ENCODE peak calls at places on chromosomes 13 and 19, in seven cellular contexts. One of them, this sample, is unnamed.

GRCh38 chr19:42433503-42434260 is 6.5 kb upstream of the LIPE start:
- DNase-seq in GM13977: peak; percentile 53
- DNase-seq in AG04450: no peak
- DNase-seq in adrenal gland: peak; percentile 92
- DNase-seq in psoas muscle: peak; percentile 91
- DNase-seq in body of pancreas: peak; percentile 90
- DNase-seq in heart left ventricle: peak; percentile 87
- DNase-seq in this sample: peak; percentile 65

GRCh38 chr19:5131031-5131865 is 162.3 kb downstream of the KDM4B start:
- DNase-seq in GM13977: peak; percentile 89
- DNase-seq in adrenal gland: no peak
- DNase-seq in body of pancreas: no peak
- DNase-seq in psoas muscle: no peak
- DNase-seq in heart left ventricle: no peak
- DNase-seq in AG04450: no peak
- DNase-seq in this sample: peak; percentile 90

GRCh38 chr13:113401452-113402415 is 37.8 kb upstream of the GRTP1 start:
- DNase-seq in psoas muscle: peak; percentile 76
- DNase-seq in adrenal gland: no peak
- DNase-seq in AG04450: no peak
- DNase-seq in heart left ventricle: peak; percentile 57
- DNase-seq in body of pancreas: no peak
- DNase-seq in GM13977: no peak
- DNase-seq in this sample: no peak

GRCh38 chr19:860481-861098 is 1.1 kb downstream of the CFD start:
- DNase-seq in body of pancreas: peak; percentile 66
- DNase-seq in psoas muscle: peak; percentile 87
- DNase-seq in GM13977: peak; percentile 85
- DNase-seq in AG04450: peak; percentile 50
- DNase-seq in heart left ventricle: peak; percentile 82
- DNase-seq in adrenal gland: no peak
- DNase-seq in this sample: peak; percentile 87

GRCh38 chr13:84645196-84646071 is 763.2 kb upstream of the SLITRK1 start:
- DNase-seq in body of pancreas: no peak
- DNase-seq in AG04450: peak; percentile 26
- DNase-seq in adrenal gland: no peak
- DNase-seq in GM13977: no peak
- DNase-seq in heart left ventricle: no peak
- DNase-seq in psoas muscle: no peak
- DNase-seq in this sample: no peak

GRCh38 chr13:45834411-45834994 is 17.1 kb downstream of the SIAH3 start:
- DNase-seq in GM13977: no peak
- DNase-seq in body of pancreas: no peak
- DNase-seq in heart left ventricle: no peak
- DNase-seq in psoas muscle: no peak
- DNase-seq in AG04450: no peak
- DNase-seq in adrenal gland: no peak
- DNase-seq in this sample: no peak

GRCh38 chr13:75363371-75363770 is 118.6 kb downstream of the TBC1D4 start:
- DNase-seq in psoas muscle: no peak
- DNase-seq in AG04450: no peak
- DNase-seq in GM13977: no peak
- DNase-seq in body of pancreas: no peak
- DNase-seq in adrenal gland: no peak
- DNase-seq in heart left ventricle: no peak
- DNase-seq in this sample: no peak

GRCh38 chr19:39126593-39127187 is 1.1 kb downstream of the PAK4 start:
- DNase-seq in body of pancreas: peak; percentile 91
- DNase-seq in GM13977: no peak
- DNase-seq in heart left ventricle: no peak
- DNase-seq in psoas muscle: no peak
- DNase-seq in adrenal gland: no peak
- DNase-seq in AG04450: no peak
- DNase-seq in this sample: no peak

GRCh38 chr13:46552302-46552680 is 679 bp upstream of the LRCH1 start:
- DNase-seq in GM13977: no peak
- DNase-seq in psoas muscle: no peak
- DNase-seq in AG04450: no peak
- DNase-seq in adrenal gland: peak; percentile 19
- DNase-seq in heart left ventricle: no peak
- DNase-seq in body of pancreas: no peak
- DNase-seq in this sample: no peak

GRCh38 chr13:48159436-48160225 is 64.7 kb upstream of the MED4 start:
- DNase-seq in GM13977: no peak
- DNase-seq in AG04450: no peak
- DNase-seq in body of pancreas: no peak
- DNase-seq in psoas muscle: no peak
- DNase-seq in heart left ventricle: no peak
- DNase-seq in adrenal gland: no peak
- DNase-seq in this sample: no peak

GRCh38 chr19:47186337-47187022 is 44.5 kb downstream of the BBC3 start:
- DNase-seq in adrenal gland: no peak
- DNase-seq in body of pancreas: no peak
- DNase-seq in heart left ventricle: no peak
- DNase-seq in psoas muscle: no peak
- DNase-seq in AG04450: no peak
- DNase-seq in GM13977: peak; percentile 85
- DNase-seq in this sample: peak; percentile 88

GRCh38 chr19:8360196-8360595 is 3.8 kb upstream of the ANGPTL4 start:
- DNase-seq in body of pancreas: no peak
- DNase-seq in psoas muscle: peak; percentile 35
- DNase-seq in AG04450: no peak
- DNase-seq in GM13977: no peak
- DNase-seq in heart left ventricle: no peak
- DNase-seq in adrenal gland: no peak
- DNase-seq in this sample: no peak

GRCh38 chr13:29136341-29136740 is 316.2 kb downstream of the MTUS2 start:
- DNase-seq in adrenal gland: no peak
- DNase-seq in GM13977: no peak
- DNase-seq in body of pancreas: no peak
- DNase-seq in psoas muscle: no peak
- DNase-seq in heart left ventricle: no peak
- DNase-seq in AG04450: no peak
- DNase-seq in this sample: no peak

GRCh38 chr13:50365300-50365682 is 350.0 kb downstream of the KCNRG start:
- DNase-seq in body of pancreas: no peak
- DNase-seq in GM13977: no peak
- DNase-seq in heart left ventricle: no peak
- DNase-seq in psoas muscle: no peak
- DNase-seq in adrenal gland: no peak
- DNase-seq in AG04450: no peak
- DNase-seq in this sample: no peak

GRCh38 chr19:52638601-52639000 is 446 bp upstream of the ZNF83 start:
- DNase-seq in body of pancreas: no peak
- DNase-seq in heart left ventricle: no peak
- DNase-seq in AG04450: peak; percentile 30
- DNase-seq in psoas muscle: no peak
- DNase-seq in adrenal gland: peak; percentile 25
- DNase-seq in GM13977: no peak
- DNase-seq in this sample: peak; percentile 50

GRCh38 chr13:73158851-73159250 is 100.0 kb downstream of the KLF5 start:
- DNase-seq in adrenal gland: no peak
- DNase-seq in body of pancreas: no peak
- DNase-seq in psoas muscle: no peak
- DNase-seq in GM13977: no peak
- DNase-seq in AG04450: peak; percentile 30
- DNase-seq in heart left ventricle: no peak
- DNase-seq in this sample: no peak

GRCh38 chr13:40074338-40074737 is 418.9 kb downstream of the COG6 start:
- DNase-seq in GM13977: no peak
- DNase-seq in heart left ventricle: no peak
- DNase-seq in adrenal gland: no peak
- DNase-seq in body of pancreas: peak; percentile 20
- DNase-seq in psoas muscle: no peak
- DNase-seq in AG04450: no peak
- DNase-seq in this sample: no peak

GRCh38 chr19:2587001-2587719 is 111.2 kb downstream of the GADD45B start:
- DNase-seq in psoas muscle: no peak
- DNase-seq in body of pancreas: no peak
- DNase-seq in adrenal gland: no peak
- DNase-seq in GM13977: no peak
- DNase-seq in AG04450: no peak
- DNase-seq in heart left ventricle: no peak
- DNase-seq in this sample: no peak

GRCh38 chr19:37966211-37967072 is 59.4 kb downstream of the SIPA1L3 start:
- DNase-seq in heart left ventricle: no peak
- DNase-seq in body of pancreas: no peak
- DNase-seq in psoas muscle: no peak
- DNase-seq in AG04450: no peak
- DNase-seq in GM13977: no peak
- DNase-seq in adrenal gland: no peak
- DNase-seq in this sample: no peak

GRCh38 chr13:21637296-21637695 is 33.3 kb upstream of the MICU2 start:
- DNase-seq in psoas muscle: no peak
- DNase-seq in heart left ventricle: no peak
- DNase-seq in body of pancreas: peak; percentile 14
- DNase-seq in AG04450: no peak
- DNase-seq in adrenal gland: peak; percentile 33
- DNase-seq in GM13977: no peak
- DNase-seq in this sample: no peak

GRCh38 chr13:84823528-84823927 is 941.3 kb upstream of the SLITRK1 start:
- DNase-seq in GM13977: no peak
- DNase-seq in psoas muscle: no peak
- DNase-seq in AG04450: no peak
- DNase-seq in adrenal gland: no peak
- DNase-seq in heart left ventricle: no peak
- DNase-seq in body of pancreas: no peak
- DNase-seq in this sample: no peak

DNA sequence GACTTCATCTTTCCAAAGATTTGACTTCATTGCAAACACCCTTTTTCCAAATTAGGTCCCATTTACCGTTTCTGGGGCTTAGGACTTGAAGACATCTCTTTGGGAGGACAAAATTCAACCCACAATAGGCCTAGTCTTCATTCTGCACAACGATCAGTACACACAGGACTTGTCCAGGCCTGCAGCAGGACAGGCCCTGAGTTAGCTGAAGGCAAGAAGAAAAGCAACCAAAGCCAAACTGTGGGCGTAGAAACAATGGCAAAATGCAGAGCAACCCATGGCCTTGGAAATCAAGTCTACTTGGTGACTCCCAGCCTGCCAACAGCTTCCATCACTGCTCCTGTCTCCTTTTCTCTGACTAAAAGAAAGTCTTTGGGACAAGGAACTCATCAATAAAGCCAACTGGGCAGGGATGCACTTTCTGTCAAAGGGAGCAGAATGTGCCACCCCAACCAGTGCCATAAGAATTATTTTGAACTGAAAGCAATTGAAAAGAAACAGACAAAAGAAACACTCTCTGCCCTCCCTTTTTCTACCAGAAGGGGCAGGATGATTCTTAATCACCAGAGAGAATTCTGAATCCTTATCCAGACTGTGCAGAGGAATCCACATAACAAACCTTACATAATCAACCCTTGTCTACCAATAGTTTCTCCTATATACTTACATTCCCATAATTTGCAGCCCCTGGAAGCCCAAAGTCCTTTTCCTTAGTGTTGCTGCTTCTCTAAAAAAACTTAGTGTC is 520.9 kb upstream of the NBEA start:
- DNase-seq in heart left ventricle: no peak
- DNase-seq in psoas muscle: no peak
- DNase-seq in AG04450: no peak
- DNase-seq in adrenal gland: no peak
- DNase-seq in body of pancreas: no peak
- DNase-seq in GM13977: no peak
- DNase-seq in this sample: no peak
- TF ChIP-seq CTCF in heart left ventricle: no peak
- TF ChIP-seq CTCF in psoas muscle: no peak
- TF ChIP-seq CTCF in AG04450: peak; percentile 38
- TF ChIP-seq CTCF in adrenal gland: no peak
- TF ChIP-seq CTCF in body of pancreas: no peak
- TF ChIP-seq CTCF in GM13977: no peak
- TF ChIP-seq CTCF in this sample: no peak

DNA sequence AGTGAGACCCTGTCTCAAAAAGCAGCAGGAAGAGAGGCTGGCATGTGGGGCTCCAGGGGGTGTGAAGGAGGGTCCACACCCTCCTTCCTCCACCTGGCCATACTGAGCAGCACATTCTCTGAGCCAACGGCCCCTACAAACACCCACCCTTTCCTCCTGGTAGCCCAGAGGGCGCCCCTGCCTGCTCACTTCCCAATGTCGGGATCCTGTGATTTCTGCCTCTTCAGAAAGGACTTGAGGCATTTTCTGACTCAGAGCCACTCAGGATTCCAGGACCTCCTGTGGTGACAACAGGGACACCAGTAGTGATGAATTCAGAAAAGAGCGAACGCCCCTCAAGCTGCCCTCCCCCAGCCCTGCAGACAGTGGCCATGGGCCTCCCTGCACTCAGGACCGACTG is 36.9 kb upstream of the LDLR start:
- DNase-seq in body of pancreas: no peak
- DNase-seq in GM13977: no peak
- DNase-seq in adrenal gland: no peak
- DNase-seq in heart left ventricle: no peak
- DNase-seq in psoas muscle: no peak
- DNase-seq in AG04450: no peak
- DNase-seq in this sample: no peak
- TF ChIP-seq CTCF in body of pancreas: no peak
- TF ChIP-seq CTCF in GM13977: no peak
- TF ChIP-seq CTCF in adrenal gland: no peak
- TF ChIP-seq CTCF in heart left ventricle: no peak
- TF ChIP-seq CTCF in psoas muscle: no peak
- TF ChIP-seq CTCF in AG04450: no peak
- TF ChIP-seq CTCF in this sample: no peak

GRCh38 chr13:37488682-37489081 is 109.9 kb downstream of the POSTN start:
- DNase-seq in adrenal gland: no peak
- DNase-seq in GM13977: no peak
- DNase-seq in body of pancreas: no peak
- DNase-seq in psoas muscle: no peak
- DNase-seq in AG04450: no peak
- DNase-seq in heart left ventricle: no peak
- DNase-seq in this sample: no peak
- TF ChIP-seq CTCF in adrenal gland: no peak
- TF ChIP-seq CTCF in GM13977: no peak
- TF ChIP-seq CTCF in body of pancreas: no peak
- TF ChIP-seq CTCF in psoas muscle: no peak
- TF ChIP-seq CTCF in AG04450: no peak
- TF ChIP-seq CTCF in heart left ventricle: no peak
- TF ChIP-seq CTCF in this sample: no peak

DNA sequence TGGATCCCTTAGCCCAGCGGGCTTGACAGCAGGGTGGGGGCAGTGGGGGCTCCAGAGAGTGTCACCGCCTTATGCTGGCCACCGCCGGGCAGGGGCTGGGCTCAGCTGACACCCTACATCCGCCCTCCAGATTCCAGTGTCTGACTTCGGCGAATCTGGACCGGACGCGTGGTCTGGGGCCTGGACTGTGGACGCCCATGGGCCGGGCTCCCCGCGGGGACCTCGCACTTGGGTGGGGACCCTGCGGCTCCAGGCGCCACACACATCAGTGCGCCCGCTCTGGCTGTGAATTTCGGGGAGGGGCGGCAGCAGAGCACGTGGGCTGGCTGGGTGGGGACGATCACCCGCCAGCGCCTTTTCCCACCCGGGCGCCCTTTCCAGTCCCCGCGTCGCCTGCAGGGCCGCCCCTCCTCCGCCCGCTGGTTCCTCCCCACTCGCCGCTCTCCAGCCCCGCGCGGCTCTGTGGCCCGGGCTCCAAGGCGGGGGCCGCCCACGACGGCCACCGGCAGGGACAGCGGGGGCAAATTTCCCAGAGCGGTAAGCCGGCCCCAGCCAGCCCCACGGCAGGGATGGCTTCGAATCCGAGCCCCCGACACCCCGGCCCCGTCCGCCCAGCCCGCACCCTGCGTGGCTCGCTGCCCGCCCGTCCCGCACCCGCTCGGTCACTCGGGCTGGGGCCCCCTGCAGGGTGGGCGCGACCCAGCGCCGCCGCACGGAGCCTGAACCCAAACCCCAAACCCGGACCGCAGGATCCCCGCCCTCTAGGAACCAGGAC is 23.3 kb upstream of the ZNF99 start:
- DNase-seq in psoas muscle: no peak
- DNase-seq in adrenal gland: no peak
- DNase-seq in AG04450: no peak
- DNase-seq in heart left ventricle: no peak
- DNase-seq in GM13977: no peak
- DNase-seq in body of pancreas: no peak
- DNase-seq in this sample: no peak
- TF ChIP-seq CTCF in psoas muscle: no peak
- TF ChIP-seq CTCF in adrenal gland: no peak
- TF ChIP-seq CTCF in AG04450: no peak
- TF ChIP-seq CTCF in heart left ventricle: no peak
- TF ChIP-seq CTCF in GM13977: no peak
- TF ChIP-seq CTCF in body of pancreas: no peak
- TF ChIP-seq CTCF in this sample: no peak